ENCODE peak calls at places on chromosomes 12 and 14, in eight cellular contexts. One of them, this sample, is unnamed. For H3K4me1, the result is how much of the 10 kb centered on the place peaks cover.

GRCh38 chr12:32390572-32391219 is 8.7 kb upstream of the FGD4 start:
- DNase-seq in DND-41: no peak
- DNase-seq in keratinocyte: no peak
- DNase-seq in right cardiac atrium: peak
- DNase-seq in ovary: peak
- DNase-seq in CD8-positive, alpha-beta memory T cell: peak
- DNase-seq in pancreas: peak
- DNase-seq in heart right ventricle: peak
- DNase-seq in this sample: no peak

GRCh38 chr14:57575482-57575881 is 81.8 kb upstream of the CCDC198 start:
- DNase-seq in DND-41: no peak
- DNase-seq in keratinocyte: no peak
- DNase-seq in right cardiac atrium: no peak
- DNase-seq in ovary: no peak
- DNase-seq in CD8-positive, alpha-beta memory T cell: no peak
- DNase-seq in pancreas: no peak
- DNase-seq in heart right ventricle: peak
- DNase-seq in this sample: no peak

GRCh38 chr12:80861636-80862378 is 75.9 kb downstream of the LIN7A start:
- DNase-seq in DND-41: no peak
- DNase-seq in keratinocyte: no peak
- DNase-seq in right cardiac atrium: no peak
- DNase-seq in ovary: no peak
- DNase-seq in CD8-positive, alpha-beta memory T cell: no peak
- DNase-seq in pancreas: no peak
- DNase-seq in heart right ventricle: no peak
- DNase-seq in this sample: peak

GRCh38 chr12:56120158-56120846 is 2.2 kb downstream of the ZC3H10 start:
- DNase-seq in DND-41: no peak
- DNase-seq in keratinocyte: no peak
- DNase-seq in right cardiac atrium: peak
- DNase-seq in ovary: no peak
- DNase-seq in CD8-positive, alpha-beta memory T cell: no peak
- DNase-seq in pancreas: no peak
- DNase-seq in heart right ventricle: no peak
- DNase-seq in this sample: no peak

GRCh38 chr14:35506927-35507326 is 27.0 kb upstream of the INSM2 start:
- DNase-seq in DND-41: no peak
- DNase-seq in keratinocyte: no peak
- DNase-seq in right cardiac atrium: no peak
- DNase-seq in ovary: no peak
- DNase-seq in CD8-positive, alpha-beta memory T cell: no peak
- DNase-seq in pancreas: no peak
- DNase-seq in heart right ventricle: no peak
- DNase-seq in this sample: peak

GRCh38 chr12:101051151-101051550 is 158.9 kb downstream of the SLC5A8 start:
- DNase-seq in DND-41: no peak
- DNase-seq in keratinocyte: no peak
- DNase-seq in right cardiac atrium: no peak
- DNase-seq in ovary: no peak
- DNase-seq in CD8-positive, alpha-beta memory T cell: no peak
- DNase-seq in pancreas: no peak
- DNase-seq in heart right ventricle: no peak
- DNase-seq in this sample: no peak

GRCh38 chr12:57237952-57238853 is 8.7 kb downstream of the SHMT2 start:
- DNase-seq in DND-41: no peak
- DNase-seq in keratinocyte: no peak
- DNase-seq in right cardiac atrium: peak
- DNase-seq in ovary: no peak
- DNase-seq in CD8-positive, alpha-beta memory T cell: peak
- DNase-seq in pancreas: peak
- DNase-seq in heart right ventricle: no peak
- DNase-seq in this sample: no peak

GRCh38 chr14:54040851-54041250 is 84.2 kb upstream of the BMP4 start:
- DNase-seq in DND-41: no peak
- DNase-seq in keratinocyte: no peak
- DNase-seq in right cardiac atrium: no peak
- DNase-seq in ovary: no peak
- DNase-seq in CD8-positive, alpha-beta memory T cell: no peak
- DNase-seq in pancreas: no peak
- DNase-seq in heart right ventricle: no peak
- DNase-seq in this sample: no peak

GRCh38 chr12:116164263-116164817 is 113.2 kb downstream of the MED13L start:
- DNase-seq in DND-41: no peak
- DNase-seq in keratinocyte: no peak
- DNase-seq in right cardiac atrium: no peak
- DNase-seq in ovary: no peak
- DNase-seq in CD8-positive, alpha-beta memory T cell: no peak
- DNase-seq in pancreas: no peak
- DNase-seq in heart right ventricle: no peak
- DNase-seq in this sample: no peak

GRCh38 chr14:55352201-55352600 is 59.4 kb downstream of the ATG14 start:
- DNase-seq in DND-41: no peak
- DNase-seq in keratinocyte: no peak
- DNase-seq in right cardiac atrium: no peak
- DNase-seq in ovary: no peak
- DNase-seq in CD8-positive, alpha-beta memory T cell: no peak
- DNase-seq in pancreas: no peak
- DNase-seq in heart right ventricle: no peak
- DNase-seq in this sample: no peak

GRCh38 chr12:103647267-103647666 is 60.2 kb downstream of the STAB2 start:
- DNase-seq in DND-41: no peak
- DNase-seq in keratinocyte: peak
- DNase-seq in right cardiac atrium: no peak
- DNase-seq in ovary: no peak
- DNase-seq in CD8-positive, alpha-beta memory T cell: no peak
- DNase-seq in pancreas: no peak
- DNase-seq in heart right ventricle: no peak
- DNase-seq in this sample: peak

GRCh38 chr12:45214739-45215418 is 1.0 kb upstream of the ANO6 start:
- DNase-seq in DND-41: peak
- DNase-seq in keratinocyte: no peak
- DNase-seq in right cardiac atrium: no peak
- DNase-seq in ovary: peak
- DNase-seq in CD8-positive, alpha-beta memory T cell: peak
- DNase-seq in pancreas: no peak
- DNase-seq in heart right ventricle: no peak
- DNase-seq in this sample: peak

GRCh38 chr12:2013527-2014223 is 9.4 kb upstream of the DCP1B start:
- DNase-seq in DND-41: no peak
- DNase-seq in keratinocyte: no peak
- DNase-seq in right cardiac atrium: peak
- DNase-seq in ovary: peak
- DNase-seq in CD8-positive, alpha-beta memory T cell: no peak
- DNase-seq in pancreas: no peak
- DNase-seq in heart right ventricle: peak
- DNase-seq in this sample: peak

GRCh38 chr14:100441271-100441947 is 118.3 kb downstream of the SLC25A47 start:
- DNase-seq in DND-41: peak
- DNase-seq in keratinocyte: no peak
- DNase-seq in right cardiac atrium: no peak
- DNase-seq in ovary: no peak
- DNase-seq in CD8-positive, alpha-beta memory T cell: no peak
- DNase-seq in pancreas: peak
- DNase-seq in heart right ventricle: no peak
- DNase-seq in this sample: no peak

GRCh38 chr14:100440758-100441203 is 117.6 kb downstream of the SLC25A47 start:
- DNase-seq in DND-41: no peak
- DNase-seq in keratinocyte: no peak
- DNase-seq in right cardiac atrium: no peak
- DNase-seq in ovary: no peak
- DNase-seq in CD8-positive, alpha-beta memory T cell: no peak
- DNase-seq in pancreas: no peak
- DNase-seq in heart right ventricle: no peak
- DNase-seq in this sample: no peak

GRCh38 chr14:100438678-100439592 is 115.8 kb downstream of the SLC25A47 start:
- DNase-seq in DND-41: no peak
- DNase-seq in keratinocyte: peak
- DNase-seq in right cardiac atrium: no peak
- DNase-seq in ovary: no peak
- DNase-seq in CD8-positive, alpha-beta memory T cell: no peak
- DNase-seq in pancreas: no peak
- DNase-seq in heart right ventricle: no peak
- DNase-seq in this sample: peak

GRCh38 chr14:100439781-100440180 is 116.6 kb downstream of the SLC25A47 start:
- DNase-seq in DND-41: no peak
- DNase-seq in keratinocyte: no peak
- DNase-seq in right cardiac atrium: peak
- DNase-seq in ovary: peak
- DNase-seq in CD8-positive, alpha-beta memory T cell: no peak
- DNase-seq in pancreas: no peak
- DNase-seq in heart right ventricle: peak
- DNase-seq in this sample: peak

DNA sequence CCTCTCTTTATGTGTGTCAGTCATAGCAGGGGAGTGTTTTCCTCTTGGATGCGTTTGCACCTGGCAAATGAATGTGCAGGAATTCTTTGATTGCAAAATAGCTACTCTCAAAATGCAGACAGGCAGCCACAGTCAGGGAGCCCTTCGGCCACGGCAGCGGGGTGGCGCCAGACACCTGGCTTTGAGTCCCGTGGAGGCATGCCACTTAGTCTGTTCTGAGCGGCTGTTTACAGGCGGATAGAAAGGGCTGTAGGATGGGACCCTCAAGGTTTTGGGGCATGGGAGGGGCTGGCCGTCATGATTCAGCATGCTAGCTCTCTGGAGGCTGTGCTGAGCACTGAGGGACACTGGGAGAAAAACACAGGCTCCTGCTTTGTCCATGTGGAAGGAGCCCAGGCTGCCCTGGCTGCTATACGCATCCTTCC is 117.1 kb downstream of the SLC25A47 start:
- DNase-seq in DND-41: peak
- DNase-seq in keratinocyte: peak
- DNase-seq in right cardiac atrium: peak
- DNase-seq in ovary: peak
- DNase-seq in CD8-positive, alpha-beta memory T cell: peak
- DNase-seq in pancreas: peak
- DNase-seq in heart right ventricle: peak
- DNase-seq in this sample: peak
- H3K27ac ChIP-seq in DND-41: peak
- H3K27ac ChIP-seq in keratinocyte: peak
- H3K27ac ChIP-seq in right cardiac atrium: peak
- H3K27ac ChIP-seq in ovary: no peak
- H3K27ac ChIP-seq in CD8-positive, alpha-beta memory T cell: peak
- H3K27ac ChIP-seq in pancreas: no peak
- H3K27ac ChIP-seq in heart right ventricle: peak
- H3K27ac ChIP-seq in this sample: no peak

GRCh38 chr14:75523771-75524171 is 1.5 kb downstream of the BATF start:
- DNase-seq in DND-41: no peak
- DNase-seq in keratinocyte: no peak
- DNase-seq in right cardiac atrium: no peak
- DNase-seq in ovary: no peak
- DNase-seq in CD8-positive, alpha-beta memory T cell: no peak
- DNase-seq in pancreas: no peak
- DNase-seq in heart right ventricle: no peak
- DNase-seq in this sample: no peak

GRCh38 chr14:75520852-75521251 is 1.4 kb upstream of the BATF start:
- DNase-seq in DND-41: no peak
- DNase-seq in keratinocyte: no peak
- DNase-seq in right cardiac atrium: no peak
- DNase-seq in ovary: no peak
- DNase-seq in CD8-positive, alpha-beta memory T cell: no peak
- DNase-seq in pancreas: no peak
- DNase-seq in heart right ventricle: no peak
- DNase-seq in this sample: no peak

GRCh38 chr14:75521415-75522199 is 662 bp upstream of the BATF start:
- DNase-seq in DND-41: peak
- DNase-seq in keratinocyte: no peak
- DNase-seq in right cardiac atrium: no peak
- DNase-seq in ovary: no peak
- DNase-seq in CD8-positive, alpha-beta memory T cell: no peak
- DNase-seq in pancreas: no peak
- DNase-seq in heart right ventricle: no peak
- DNase-seq in this sample: no peak

GRCh38 chr14:75522224-75522764 is at the start of gene BATF:
- DNase-seq in DND-41: peak
- DNase-seq in keratinocyte: no peak
- DNase-seq in right cardiac atrium: no peak
- DNase-seq in ovary: no peak
- DNase-seq in CD8-positive, alpha-beta memory T cell: peak
- DNase-seq in pancreas: no peak
- DNase-seq in heart right ventricle: no peak
- DNase-seq in this sample: no peak

GRCh38 chr14:75522919-75523318 is 650 bp downstream of the BATF start:
- DNase-seq in DND-41: no peak
- DNase-seq in keratinocyte: no peak
- DNase-seq in right cardiac atrium: no peak
- DNase-seq in ovary: no peak
- DNase-seq in CD8-positive, alpha-beta memory T cell: no peak
- DNase-seq in pancreas: no peak
- DNase-seq in heart right ventricle: no peak
- DNase-seq in this sample: no peak
- H3K4me3 ChIP-seq in DND-41: peak
- H3K4me3 ChIP-seq in keratinocyte: no peak
- H3K4me3 ChIP-seq in right cardiac atrium: no peak
- H3K4me3 ChIP-seq in ovary: no peak
- H3K4me3 ChIP-seq in CD8-positive, alpha-beta memory T cell: peak
- H3K4me3 ChIP-seq in pancreas: no peak
- H3K4me3 ChIP-seq in heart right ventricle: peak
- H3K4me3 ChIP-seq in this sample: no peak

GRCh38 chr12:6925543-6926279 is 2.0 kb upstream of the ATN1 start:
- DNase-seq in DND-41: no peak
- DNase-seq in keratinocyte: no peak
- DNase-seq in right cardiac atrium: peak
- DNase-seq in ovary: peak
- DNase-seq in CD8-positive, alpha-beta memory T cell: no peak
- DNase-seq in pancreas: no peak
- DNase-seq in heart right ventricle: peak
- DNase-seq in this sample: peak

GRCh38 chr12:6927999-6928702 is 392 bp downstream of the ATN1 start:
- DNase-seq in DND-41: no peak
- DNase-seq in keratinocyte: no peak
- DNase-seq in right cardiac atrium: peak
- DNase-seq in ovary: peak
- DNase-seq in CD8-positive, alpha-beta memory T cell: no peak
- DNase-seq in pancreas: peak
- DNase-seq in heart right ventricle: no peak
- DNase-seq in this sample: peak

GRCh38 chr12:6925239-6925542 is 2.6 kb upstream of the ATN1 start:
- DNase-seq in DND-41: no peak
- DNase-seq in keratinocyte: no peak
- DNase-seq in right cardiac atrium: no peak
- DNase-seq in ovary: no peak
- DNase-seq in CD8-positive, alpha-beta memory T cell: no peak
- DNase-seq in pancreas: no peak
- DNase-seq in heart right ventricle: no peak
- DNase-seq in this sample: no peak

GRCh38 chr12:6928703-6929407 is 1.1 kb downstream of the ATN1 start:
- DNase-seq in DND-41: no peak
- DNase-seq in keratinocyte: no peak
- DNase-seq in right cardiac atrium: peak
- DNase-seq in ovary: no peak
- DNase-seq in CD8-positive, alpha-beta memory T cell: no peak
- DNase-seq in pancreas: peak
- DNase-seq in heart right ventricle: no peak
- DNase-seq in this sample: no peak

GRCh38 chr12:6927379-6927991 is at the start of gene ATN1:
- DNase-seq in DND-41: peak
- DNase-seq in keratinocyte: no peak
- DNase-seq in right cardiac atrium: peak
- DNase-seq in ovary: peak
- DNase-seq in CD8-positive, alpha-beta memory T cell: peak
- DNase-seq in pancreas: peak
- DNase-seq in heart right ventricle: peak
- DNase-seq in this sample: peak
- H3K4me1 ChIP-seq in DND-41: half or more
- H3K4me1 ChIP-seq in keratinocyte: under half
- H3K4me1 ChIP-seq in right cardiac atrium: under half
- H3K4me1 ChIP-seq in ovary: under half
- H3K4me1 ChIP-seq in CD8-positive, alpha-beta memory T cell: under half
- H3K4me1 ChIP-seq in pancreas: under half
- H3K4me1 ChIP-seq in heart right ventricle: half or more
- H3K4me1 ChIP-seq in this sample: under half

GRCh38 chr12:6278439-6279255 is 31.8 kb upstream of the PLEKHG6 start:
- DNase-seq in DND-41: peak
- DNase-seq in keratinocyte: no peak
- DNase-seq in right cardiac atrium: peak
- DNase-seq in ovary: peak
- DNase-seq in CD8-positive, alpha-beta memory T cell: peak
- DNase-seq in pancreas: peak
- DNase-seq in heart right ventricle: peak
- DNase-seq in this sample: peak
- H3K27ac ChIP-seq in DND-41: no peak
- H3K27ac ChIP-seq in keratinocyte: peak
- H3K27ac ChIP-seq in right cardiac atrium: peak
- H3K27ac ChIP-seq in ovary: peak
- H3K27ac ChIP-seq in CD8-positive, alpha-beta memory T cell: no peak
- H3K27ac ChIP-seq in pancreas: peak
- H3K27ac ChIP-seq in heart right ventricle: peak
- H3K27ac ChIP-seq in this sample: no peak